ENCODE peak calls at places on chromosome 16, in four cellular contexts. One of them, this sample, is unnamed. For H3K4me1, the result is how much of the 10 kb centered on the place peaks cover.

GRCh38 chr16:71364306-71364705 is 5.8 kb downstream of the CALB2 start:
- DNase-seq in IMR-90: no peak
- DNase-seq in K562: no peak
- DNase-seq in GM12878: no peak
- DNase-seq in this sample: no peak

GRCh38 chr16:89202422-89203215 is 2.3 kb upstream of the SLC22A31 start:
- DNase-seq in GM12878: no peak
- DNase-seq in K562: no peak
- DNase-seq in IMR-90: no peak
- DNase-seq in this sample: no peak

GRCh38 chr16:72983241-72983640 is 64.7 kb downstream of the ZFHX3 start:
- DNase-seq in GM12878: no peak
- DNase-seq in K562: no peak
- DNase-seq in IMR-90: no peak
- DNase-seq in this sample: no peak

GRCh38 chr16:23896832-23897821 is 61.3 kb downstream of the PRKCB start:
- DNase-seq in K562: no peak
- DNase-seq in GM12878: no peak
- DNase-seq in IMR-90: no peak
- DNase-seq in this sample: no peak

GRCh38 chr16:53933407-53933806 is 229.5 kb downstream of the FTO start:
- DNase-seq in IMR-90: no peak
- DNase-seq in K562: no peak
- DNase-seq in GM12878: no peak
- DNase-seq in this sample: no peak

GRCh38 chr16:1723450-1724147 is 17.6 kb downstream of the MAPK8IP3 start:
- DNase-seq in GM12878: no peak
- DNase-seq in IMR-90: peak
- DNase-seq in K562: peak
- DNase-seq in this sample: peak

GRCh38 chr16:87956169-87956770 is 5.0 kb downstream of the BANP start:
- DNase-seq in GM12878: peak
- DNase-seq in K562: peak
- DNase-seq in IMR-90: peak
- DNase-seq in this sample: peak

GRCh38 chr16:89043636-89044393 is 49.8 kb upstream of the ACSF3 start:
- DNase-seq in K562: no peak
- DNase-seq in IMR-90: no peak
- DNase-seq in GM12878: no peak
- DNase-seq in this sample: no peak

GRCh38 chr16:66079671-66080070 is 286.8 kb upstream of the CDH5 start:
- DNase-seq in IMR-90: peak
- DNase-seq in GM12878: no peak
- DNase-seq in K562: no peak
- DNase-seq in this sample: no peak

GRCh38 chr16:86277236-86277635 is 233.1 kb upstream of the FOXF1 start:
- DNase-seq in IMR-90: no peak
- DNase-seq in GM12878: no peak
- DNase-seq in K562: no peak
- DNase-seq in this sample: no peak

GRCh38 chr16:88062341-88062861 is 111.2 kb downstream of the BANP start:
- DNase-seq in IMR-90: peak
- DNase-seq in K562: no peak
- DNase-seq in GM12878: no peak
- DNase-seq in this sample: no peak

GRCh38 chr16:80583466-80583865 is 42.7 kb downstream of the DYNLRB2 start:
- DNase-seq in IMR-90: peak
- DNase-seq in K562: no peak
- DNase-seq in GM12878: no peak
- DNase-seq in this sample: no peak

GRCh38 chr16:49679085-49679484 is 176.8 kb downstream of the ZNF423 start:
- DNase-seq in IMR-90: no peak
- DNase-seq in K562: no peak
- DNase-seq in GM12878: no peak
- DNase-seq in this sample: no peak

GRCh38 chr16:58652741-58653140 is 23.1 kb upstream of the CNOT1 start:
- DNase-seq in IMR-90: peak
- DNase-seq in K562: no peak
- DNase-seq in GM12878: no peak
- DNase-seq in this sample: no peak

GRCh38 chr16:4057439-4057877 is 58.8 kb downstream of the ADCY9 start:
- DNase-seq in K562: no peak
- DNase-seq in IMR-90: no peak
- DNase-seq in GM12878: no peak
- DNase-seq in this sample: no peak

GRCh38 chr16:14329727-14330363 is 258.7 kb downstream of the MRTFB start:
- DNase-seq in IMR-90: no peak
- DNase-seq in K562: no peak
- DNase-seq in GM12878: no peak
- DNase-seq in this sample: no peak

GRCh38 chr16:81137012-81137335 is 40.8 kb upstream of the GCSH start:
- DNase-seq in IMR-90: peak
- DNase-seq in K562: no peak
- DNase-seq in GM12878: no peak
- DNase-seq in this sample: no peak

GRCh38 chr16:57313509-57313908 is 29.0 kb upstream of the PLLP start:
- DNase-seq in K562: no peak
- DNase-seq in GM12878: no peak
- DNase-seq in IMR-90: no peak
- DNase-seq in this sample: no peak

GRCh38 chr16:16997349-16997748 is 473.4 kb downstream of the XYLT1 start:
- DNase-seq in GM12878: no peak
- DNase-seq in K562: no peak
- DNase-seq in IMR-90: no peak
- DNase-seq in this sample: no peak

GRCh38 chr16:65815707-65816106 is 550.8 kb upstream of the CDH5 start:
- DNase-seq in K562: no peak
- DNase-seq in GM12878: no peak
- DNase-seq in IMR-90: no peak
- DNase-seq in this sample: no peak

GRCh38 chr16:17345043-17345442 is 125.7 kb downstream of the XYLT1 start:
- DNase-seq in IMR-90: peak
- DNase-seq in GM12878: no peak
- DNase-seq in K562: no peak
- DNase-seq in this sample: no peak

GRCh38 chr16:51392651-51393187 is 241.6 kb upstream of the SALL1 start:
- DNase-seq in IMR-90: peak
- DNase-seq in GM12878: no peak
- DNase-seq in K562: no peak
- DNase-seq in this sample: no peak
- H3K9ac ChIP-seq in IMR-90: no peak
- H3K9ac ChIP-seq in GM12878: no peak
- H3K9ac ChIP-seq in K562: no peak
- H3K9ac ChIP-seq in this sample: no peak

GRCh38 chr16:68146583-68146982 is 61.4 kb downstream of the NFATC3 start:
- DNase-seq in IMR-90: peak
- DNase-seq in GM12878: no peak
- DNase-seq in K562: peak
- DNase-seq in this sample: peak
- H3K4me1 ChIP-seq in IMR-90: under half
- H3K4me1 ChIP-seq in GM12878: under half
- H3K4me1 ChIP-seq in K562: under half
- H3K4me1 ChIP-seq in this sample: under half

GRCh38 chr16:85153046-85153445 is 40.8 kb upstream of the CIBAR2 start:
- DNase-seq in GM12878: no peak
- DNase-seq in IMR-90: no peak
- DNase-seq in K562: no peak
- DNase-seq in this sample: no peak
- TF ChIP-seq FOS in GM12878: no peak
- TF ChIP-seq FOS in IMR-90: no peak
- TF ChIP-seq FOS in K562: no peak
- TF ChIP-seq FOS in this sample: no peak

DNA sequence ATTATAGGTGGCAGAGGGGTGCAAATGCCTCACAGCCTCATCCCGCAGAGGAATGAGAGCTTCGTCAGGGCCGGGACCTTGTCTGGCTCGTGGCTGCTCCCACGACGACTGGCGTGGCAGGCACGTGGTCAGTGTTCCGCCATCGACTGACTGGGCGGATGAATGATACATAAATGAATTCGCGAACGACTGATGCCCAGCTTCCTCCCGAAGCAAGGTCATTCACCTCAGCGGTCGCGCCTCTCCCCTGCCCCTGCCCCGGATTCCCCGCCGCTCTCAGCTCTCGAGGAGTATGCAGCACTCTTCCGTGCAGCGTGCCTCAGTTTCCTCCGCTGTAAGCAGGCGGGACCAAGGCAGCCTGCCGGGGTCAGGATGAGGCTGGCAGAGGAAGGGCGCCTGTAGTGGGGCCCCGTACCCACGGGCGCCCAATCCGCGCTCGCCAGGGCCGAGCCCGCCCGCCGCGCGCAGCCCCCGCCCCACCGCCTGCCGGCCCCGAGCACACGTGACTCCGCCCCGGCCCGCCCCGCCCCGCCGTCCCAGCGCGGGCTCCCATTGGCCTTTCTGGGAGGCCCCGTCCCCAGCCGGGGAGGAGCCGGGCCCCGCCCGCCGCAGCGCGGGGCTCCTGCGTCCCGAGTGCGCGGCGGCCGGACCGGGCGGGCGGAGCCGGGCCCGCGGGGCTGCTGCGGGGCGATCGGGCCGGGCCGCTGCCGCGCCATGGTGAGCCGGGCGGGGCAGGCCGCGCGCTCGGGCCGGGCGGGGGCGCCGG is at the start of gene SNN:
- DNase-seq in GM12878: no peak
- DNase-seq in IMR-90: peak
- DNase-seq in K562: peak
- DNase-seq in this sample: peak
- H3K9ac ChIP-seq in GM12878: peak
- H3K9ac ChIP-seq in IMR-90: peak
- H3K9ac ChIP-seq in K562: peak
- H3K9ac ChIP-seq in this sample: peak